ENCODE peak calls at places on chromosomes 2 and 18, in six cellular contexts. E, Z, N, B, T and D are unnamed samples.

GRCh38 chr2:165560377-165560988 is 91.0 kb downstream of the CSRNP3 start:
- DNase-seq in E (no peak), Z (no peak), N (no peak), B (no peak), T (no peak), D (no peak)

GRCh38 chr2:5915926-5916325 is 223.7 kb downstream of the SOX11 start:
- DNase-seq in E (no peak), Z (no peak), N (no peak), B (peak; percentile 3), T (peak; percentile 38), D (no peak)

GRCh38 chr18:26765498-26765897 is 100.0 kb downstream of the AQP4 start:
- DNase-seq in E (no peak), Z (no peak), N (no peak), B (no peak), T (no peak), D (no peak)

GRCh38 chr2:121961761-121962160 is 206.3 kb downstream of the TSN start:
- DNase-seq in E (no peak), Z (no peak), N (no peak), B (no peak), T (no peak), D (no peak)

GRCh38 chr2:188725981-188726380 is 248.2 kb upstream of the COL3A1 start:
- DNase-seq in E (peak; percentile 21), Z (no peak), N (no peak), B (no peak), T (peak; percentile 87), D (no peak)

GRCh38 chr2:204110250-204111183 is 174.0 kb downstream of the ICOS start:
- DNase-seq in E (peak; percentile 1), Z (peak; percentile 24), N (no peak), B (no peak), T (peak; percentile 6), D (peak; percentile 37)

GRCh38 chr2:219104107-219105050 is 43.7 kb upstream of the IHH start:
- DNase-seq in E (no peak), Z (no peak), N (peak; percentile 33), B (peak; percentile 4), T (peak; percentile 25), D (no peak)

GRCh38 chr18:48796491-48797205 is 154.1 kb downstream of the SMAD7 start:
- DNase-seq in E (no peak), Z (no peak), N (no peak), B (no peak), T (no peak), D (no peak)

GRCh38 chr18:68520406-68521075 is 194.4 kb downstream of the TMX3 start:
- DNase-seq in E (peak; percentile 17), Z (no peak), N (no peak), B (no peak), T (peak; percentile 79), D (no peak)

GRCh38 chr2:37418956-37419355 is 74.5 kb downstream of the QPCT start:
- DNase-seq in E (no peak), Z (no peak), N (no peak), B (no peak), T (no peak), D (no peak)

GRCh38 chr18:49645836-49646235 is 84.0 kb downstream of the LIPG start:
- DNase-seq in E (no peak), Z (no peak), N (no peak), B (no peak), T (peak; percentile 62), D (no peak)

GRCh38 chr2:127650041-127650784 is 4.3 kb downstream of the GPR17 start:
- DNase-seq in E (no peak), Z (no peak), N (no peak), B (no peak), T (no peak), D (no peak)

GRCh38 chr2:191607101-191607500 is 70.8 kb upstream of the NABP1 start:
- DNase-seq in E (no peak), Z (no peak), N (no peak), B (no peak), T (peak; percentile 29), D (no peak)

GRCh38 chr2:130796280-130796679 is 40.4 kb upstream of the ARHGEF4 start:
- DNase-seq in E (no peak), Z (no peak), N (no peak), B (no peak), T (no peak), D (no peak)

GRCh38 chr2:191957996-191958860 is 111.3 kb upstream of the CAVIN2 start:
- DNase-seq in E (no peak), Z (no peak), N (no peak), B (no peak), T (peak; percentile 51), D (no peak)

GRCh38 chr2:226839960-226840359 is 4.1 kb downstream of the RHBDD1 start:
- DNase-seq in E (no peak), Z (no peak), N (no peak), B (no peak), T (no peak), D (no peak)

GRCh38 chr2:196853301-196854087 is 44.3 kb upstream of the C2orf66 start:
- DNase-seq in E (no peak), Z (no peak), N (no peak), B (no peak), T (no peak), D (no peak)

DNA sequence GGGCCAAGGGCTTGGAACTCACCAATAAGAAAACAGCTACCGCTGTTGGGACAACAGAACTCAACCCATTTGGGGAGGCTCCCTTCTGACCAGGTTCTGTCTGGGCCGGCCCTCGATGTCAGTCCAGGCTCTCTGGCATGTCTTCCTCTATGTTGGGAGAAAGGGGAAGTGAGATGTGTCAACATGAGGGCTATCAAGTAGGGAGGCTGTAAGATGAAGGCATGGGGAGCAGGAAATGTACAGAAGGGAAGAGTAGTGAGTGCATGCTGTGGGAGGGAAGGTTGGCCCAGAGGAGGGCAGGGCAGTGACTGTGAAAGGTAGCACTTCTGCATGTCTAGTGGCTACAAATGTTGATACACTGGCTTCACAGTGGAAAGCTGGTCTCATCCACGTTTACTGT is 63.9 kb upstream of the SLC14A2 start:
- DNase-seq in E (no peak), Z (no peak), N (no peak), B (no peak), T (no peak), D (no peak)
- TF ChIP-seq CTCF in E (no peak), Z (no peak), N (no peak), B (no peak), T (no peak), D (no peak)

DNA sequence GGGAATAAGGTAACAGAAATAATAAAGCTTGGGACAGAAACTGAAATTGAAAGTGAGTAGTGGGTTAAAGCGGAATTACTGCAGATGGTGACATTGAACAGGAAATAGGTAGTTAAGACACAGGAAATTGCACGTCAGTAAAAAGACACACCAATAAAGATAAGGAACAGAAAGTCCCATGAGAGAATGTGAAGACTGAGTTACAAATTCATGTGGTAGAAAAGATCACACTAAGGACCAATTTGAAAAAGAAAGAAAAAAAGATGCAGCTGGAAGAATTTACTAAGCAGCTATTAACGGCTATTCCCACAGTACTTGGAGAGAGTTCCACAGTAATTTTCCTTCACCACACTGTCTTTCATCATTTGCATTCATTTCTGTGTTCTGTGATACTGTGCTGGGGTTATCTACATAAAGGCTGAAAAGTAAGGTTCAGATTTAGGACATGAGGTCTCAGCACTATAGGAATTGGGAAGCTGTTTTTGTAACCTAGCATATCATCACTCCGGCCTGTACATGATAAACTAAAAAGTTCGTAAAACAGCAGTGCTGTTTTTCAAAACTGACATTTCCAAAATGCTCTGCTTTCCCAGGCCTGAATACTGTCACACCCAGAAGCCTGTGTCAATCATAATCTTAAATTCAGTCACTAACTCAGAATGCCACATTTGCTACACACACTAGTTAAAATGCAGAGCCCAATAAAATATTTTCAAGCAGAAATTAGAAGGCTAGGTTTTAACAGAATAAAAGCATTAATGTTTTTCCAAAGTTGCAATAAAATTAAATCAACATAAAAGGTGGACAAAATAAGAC is 42.9 kb downstream of the SRBD1 start:
- DNase-seq in E (no peak), Z (no peak), N (no peak), B (no peak), T (peak; percentile 28), D (no peak)
- H3K4me3 ChIP-seq in E (no peak overlapping the region), Z (no peak overlapping the region), N (no peak overlapping the region), B (no peak overlapping the region), T (no peak overlapping the region), D (no peak overlapping the region)

DNA sequence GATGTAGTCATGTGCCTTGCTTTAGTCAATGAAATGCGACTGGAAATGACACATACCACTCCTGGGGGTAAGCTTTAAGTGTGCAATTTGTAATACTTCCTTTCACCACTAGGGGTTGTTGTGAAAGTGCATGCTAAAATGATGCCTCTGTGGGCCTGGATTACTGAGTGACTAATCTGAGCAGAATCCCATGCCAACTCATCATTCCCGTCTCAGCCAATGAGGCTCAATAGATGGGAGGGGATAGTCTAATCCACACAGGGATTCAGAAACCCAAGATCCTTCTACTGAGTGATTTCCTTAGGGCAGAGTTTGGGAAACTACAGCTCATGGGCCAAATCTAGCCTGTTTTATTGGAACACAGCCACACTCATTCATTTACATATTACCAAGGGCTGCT is 54.0 kb downstream of the HRH4 start:
- DNase-seq in E (no peak), Z (no peak), N (peak; percentile 84), B (no peak), T (peak; percentile 36), D (peak; percentile 82)
- TF ChIP-seq CTCF in E (peak; percentile 33), Z (no peak), N (peak; percentile 80), B (peak; percentile 69), T (peak; percentile 44), D (peak; percentile 69)

GRCh38 chr2:208545398-208546042 is 138.9 kb downstream of the PTH2R start:
- DNase-seq in E (no peak), Z (no peak), N (no peak), B (no peak), T (no peak), D (no peak)
- H3K4me3 ChIP-seq in E (no peak overlapping the region), Z (no peak overlapping the region), N (no peak overlapping the region), B (no peak overlapping the region), T (no peak overlapping the region), D (no peak overlapping the region)

GRCh38 chr2:64770781-64771334 is 117.1 kb upstream of the SERTAD2 start:
- DNase-seq in E (peak; percentile 87), Z (peak; percentile 60), N (no peak), B (no peak), T (peak; percentile 94), D (peak; percentile 69)

GRCh38 chr2:64770137-64770780 is 116.5 kb upstream of the SERTAD2 start:
- DNase-seq in E (no peak), Z (no peak), N (no peak), B (no peak), T (peak; percentile 83), D (no peak)

GRCh38 chr2:64769392-64770044 is 115.8 kb upstream of the SERTAD2 start:
- DNase-seq in E (no peak), Z (no peak), N (no peak), B (peak; percentile 29), T (no peak), D (no peak)

GRCh38 chr2:64771726-64772125 is 118.0 kb upstream of the SERTAD2 start:
- DNase-seq in E (no peak), Z (no peak), N (no peak), B (no peak), T (no peak), D (no peak)

DNA sequence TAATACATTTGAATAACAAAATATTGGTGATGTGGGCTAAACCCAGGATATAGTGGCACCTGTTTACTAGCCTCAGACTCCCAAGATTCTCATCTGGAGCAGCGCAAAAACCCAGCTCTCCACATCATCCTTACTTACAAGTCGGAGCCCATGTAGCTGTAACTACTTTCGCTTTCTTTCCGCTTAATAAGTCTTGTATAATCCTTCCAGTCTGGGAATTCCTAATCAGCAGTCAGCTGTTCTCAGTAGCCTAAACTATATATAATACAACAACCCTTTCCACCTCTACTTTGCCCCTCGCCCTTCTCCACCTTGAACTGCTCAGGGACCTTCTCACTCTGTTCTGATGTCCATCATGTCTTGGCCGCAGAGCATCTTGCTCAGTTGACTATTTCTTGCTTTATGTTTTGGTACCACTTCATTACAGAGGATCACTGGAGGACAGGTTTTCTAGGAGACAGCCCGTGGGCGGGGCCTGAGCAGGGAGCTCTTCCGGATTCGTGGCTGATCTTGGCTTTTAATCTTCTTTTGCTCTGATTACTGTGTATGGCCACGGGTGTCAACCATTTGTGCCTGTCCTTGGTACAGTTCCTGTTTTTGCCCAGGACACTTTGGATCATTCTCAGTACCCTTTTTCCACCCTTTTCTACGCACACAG is 119.9 kb upstream of the SERTAD2 start:
- DNase-seq in E (no peak), Z (no peak), N (no peak), B (no peak), T (no peak), D (no peak)
- TF ChIP-seq CTCF in E (no peak), Z (no peak), N (no peak), B (no peak), T (no peak), D (no peak)